ENCODE peak calls at places on chromosomes 7 and 10, in six cellular contexts. One of them, this sample, is unnamed.
A peak's percentile ranks its signal among the peaks of the same experiment; 100 is the strongest.

GRCh38 chr7:80781561-80781979 is 137.3 kb downstream of the SEMA3C start:
- DNase-seq in ovary: peak; percentile 57
- DNase-seq in AG10803: peak; percentile 88
- DNase-seq in astrocyte of the cerebellum: peak; percentile 96
- DNase-seq in cardiac fibroblast: peak; percentile 94
- DNase-seq in naive thymus-derived CD4-positive, alpha-beta T cell: no peak
- DNase-seq in this sample: peak; percentile 75

GRCh38 chr7:45391618-45392451 is 182.3 kb upstream of the ADCY1 start:
- DNase-seq in AG10803: no peak
- DNase-seq in ovary: no peak
- DNase-seq in naive thymus-derived CD4-positive, alpha-beta T cell: no peak
- DNase-seq in astrocyte of the cerebellum: no peak
- DNase-seq in cardiac fibroblast: no peak
- DNase-seq in this sample: no peak

GRCh38 chr10:30413996-30414576 is 19.9 kb upstream of the MAP3K8 start:
- DNase-seq in ovary: no peak
- DNase-seq in cardiac fibroblast: peak; percentile 86
- DNase-seq in astrocyte of the cerebellum: no peak
- DNase-seq in naive thymus-derived CD4-positive, alpha-beta T cell: peak; percentile 26
- DNase-seq in AG10803: peak; percentile 72
- DNase-seq in this sample: no peak

GRCh38 chr7:136868496-136869005 is at the start of gene CHRM2:
- DNase-seq in astrocyte of the cerebellum: no peak
- DNase-seq in AG10803: peak; percentile 19
- DNase-seq in ovary: peak; percentile 27
- DNase-seq in cardiac fibroblast: peak; percentile 23
- DNase-seq in naive thymus-derived CD4-positive, alpha-beta T cell: no peak
- DNase-seq in this sample: no peak

GRCh38 chr10:94097656-94098055 is 103.9 kb downstream of the PLCE1 start:
- DNase-seq in cardiac fibroblast: no peak
- DNase-seq in AG10803: no peak
- DNase-seq in naive thymus-derived CD4-positive, alpha-beta T cell: no peak
- DNase-seq in astrocyte of the cerebellum: no peak
- DNase-seq in ovary: no peak
- DNase-seq in this sample: no peak

GRCh38 chr7:117871778-117872538 is 1.3 kb downstream of the CTTNBP2 start:
- DNase-seq in astrocyte of the cerebellum: no peak
- DNase-seq in naive thymus-derived CD4-positive, alpha-beta T cell: no peak
- DNase-seq in AG10803: no peak
- DNase-seq in cardiac fibroblast: no peak
- DNase-seq in ovary: peak; percentile 65
- DNase-seq in this sample: no peak

GRCh38 chr7:138125598-138126111 is 49.4 kb downstream of the AKR1D1 start:
- DNase-seq in astrocyte of the cerebellum: no peak
- DNase-seq in cardiac fibroblast: no peak
- DNase-seq in ovary: no peak
- DNase-seq in naive thymus-derived CD4-positive, alpha-beta T cell: no peak
- DNase-seq in AG10803: no peak
- DNase-seq in this sample: no peak

GRCh38 chr10:110600487-110601101 is 33.1 kb downstream of the SMC3 start:
- DNase-seq in AG10803: peak; percentile 66
- DNase-seq in cardiac fibroblast: peak; percentile 80
- DNase-seq in ovary: no peak
- DNase-seq in naive thymus-derived CD4-positive, alpha-beta T cell: peak; percentile 26
- DNase-seq in astrocyte of the cerebellum: peak; percentile 53
- DNase-seq in this sample: no peak

GRCh38 chr7:114539575-114539974 is 125.0 kb downstream of the FOXP2 start:
- DNase-seq in astrocyte of the cerebellum: peak; percentile 18
- DNase-seq in cardiac fibroblast: peak; percentile 58
- DNase-seq in AG10803: peak; percentile 9
- DNase-seq in ovary: peak; percentile 36
- DNase-seq in naive thymus-derived CD4-positive, alpha-beta T cell: no peak
- DNase-seq in this sample: no peak

GRCh38 chr10:125231116-125231812 is 70.9 kb upstream of the CTBP2 start:
- DNase-seq in cardiac fibroblast: peak; percentile 88
- DNase-seq in ovary: no peak
- DNase-seq in AG10803: peak; percentile 92
- DNase-seq in astrocyte of the cerebellum: peak; percentile 85
- DNase-seq in naive thymus-derived CD4-positive, alpha-beta T cell: no peak
- DNase-seq in this sample: peak; percentile 92

GRCh38 chr7:44772440-44772839 is 23.8 kb downstream of the ZMIZ2 start:
- DNase-seq in cardiac fibroblast: no peak
- DNase-seq in astrocyte of the cerebellum: no peak
- DNase-seq in naive thymus-derived CD4-positive, alpha-beta T cell: no peak
- DNase-seq in AG10803: no peak
- DNase-seq in ovary: no peak
- DNase-seq in this sample: no peak

GRCh38 chr10:69645751-69646687 is 16.0 kb downstream of the FAM241B start:
- DNase-seq in astrocyte of the cerebellum: no peak
- DNase-seq in naive thymus-derived CD4-positive, alpha-beta T cell: no peak
- DNase-seq in AG10803: no peak
- DNase-seq in ovary: peak; percentile 21
- DNase-seq in cardiac fibroblast: no peak
- DNase-seq in this sample: peak; percentile 23
- H3K4me3 ChIP-seq in astrocyte of the cerebellum: no peak overlapping the region
- H3K4me3 ChIP-seq in naive thymus-derived CD4-positive, alpha-beta T cell: no peak overlapping the region
- H3K4me3 ChIP-seq in AG10803: no peak overlapping the region
- H3K4me3 ChIP-seq in ovary: no peak overlapping the region
- H3K4me3 ChIP-seq in cardiac fibroblast: no peak overlapping the region
- H3K4me3 ChIP-seq in this sample: no peak overlapping the region

GRCh38 chr10:87504667-87505365 is at the start of gene MINPP1:
- DNase-seq in naive thymus-derived CD4-positive, alpha-beta T cell: peak; percentile 42
- DNase-seq in astrocyte of the cerebellum: peak; percentile 27
- DNase-seq in ovary: peak; percentile 89
- DNase-seq in AG10803: peak; percentile 81
- DNase-seq in cardiac fibroblast: peak; percentile 85
- DNase-seq in this sample: peak; percentile 81

GRCh38 chr10:87505366-87506113 is 847 bp downstream of the MINPP1 start:
- DNase-seq in naive thymus-derived CD4-positive, alpha-beta T cell: peak; percentile 15
- DNase-seq in cardiac fibroblast: peak; percentile 59
- DNase-seq in ovary: peak; percentile 65
- DNase-seq in AG10803: peak; percentile 52
- DNase-seq in astrocyte of the cerebellum: no peak
- DNase-seq in this sample: peak; percentile 64

GRCh38 chr10:87503892-87504291 is 801 bp upstream of the MINPP1 start:
- DNase-seq in AG10803: peak; percentile 31
- DNase-seq in naive thymus-derived CD4-positive, alpha-beta T cell: no peak
- DNase-seq in ovary: no peak
- DNase-seq in cardiac fibroblast: peak; percentile 10
- DNase-seq in astrocyte of the cerebellum: no peak
- DNase-seq in this sample: no peak

GRCh38 chr10:87504307-87504666 is 406 bp upstream of the MINPP1 start:
- DNase-seq in cardiac fibroblast: no peak
- DNase-seq in AG10803: no peak
- DNase-seq in naive thymus-derived CD4-positive, alpha-beta T cell: no peak
- DNase-seq in astrocyte of the cerebellum: no peak
- DNase-seq in ovary: no peak
- DNase-seq in this sample: no peak

DNA sequence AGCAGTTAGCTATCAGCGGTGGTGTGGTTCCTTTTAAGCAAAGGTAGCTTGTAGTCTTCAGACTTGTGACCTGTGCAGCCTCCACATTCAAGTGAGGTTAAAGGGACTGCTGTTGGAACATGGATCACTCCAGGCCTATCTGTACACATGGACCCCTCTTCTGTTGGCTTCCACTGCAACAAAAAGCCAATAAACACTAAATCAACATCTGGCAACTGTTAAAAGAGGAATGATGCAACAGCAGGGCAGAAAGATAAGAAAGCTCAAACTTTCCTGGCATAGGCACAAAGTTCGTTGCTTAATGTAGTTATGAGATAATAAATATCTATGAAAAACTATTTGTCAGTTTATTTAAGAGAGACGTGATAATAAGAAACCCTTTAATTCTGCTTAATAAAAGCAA is 4.0 kb upstream of the MINPP1 start:
- DNase-seq in naive thymus-derived CD4-positive, alpha-beta T cell: no peak
- DNase-seq in ovary: no peak
- DNase-seq in cardiac fibroblast: peak; percentile 42
- DNase-seq in astrocyte of the cerebellum: no peak
- DNase-seq in AG10803: no peak
- DNase-seq in this sample: no peak
- H3K4me3 ChIP-seq in naive thymus-derived CD4-positive, alpha-beta T cell: no peak overlapping the region
- H3K4me3 ChIP-seq in ovary: no peak overlapping the region
- H3K4me3 ChIP-seq in cardiac fibroblast: no peak overlapping the region
- H3K4me3 ChIP-seq in astrocyte of the cerebellum: no peak overlapping the region
- H3K4me3 ChIP-seq in AG10803: no peak overlapping the region
- H3K4me3 ChIP-seq in this sample: no peak overlapping the region

DNA sequence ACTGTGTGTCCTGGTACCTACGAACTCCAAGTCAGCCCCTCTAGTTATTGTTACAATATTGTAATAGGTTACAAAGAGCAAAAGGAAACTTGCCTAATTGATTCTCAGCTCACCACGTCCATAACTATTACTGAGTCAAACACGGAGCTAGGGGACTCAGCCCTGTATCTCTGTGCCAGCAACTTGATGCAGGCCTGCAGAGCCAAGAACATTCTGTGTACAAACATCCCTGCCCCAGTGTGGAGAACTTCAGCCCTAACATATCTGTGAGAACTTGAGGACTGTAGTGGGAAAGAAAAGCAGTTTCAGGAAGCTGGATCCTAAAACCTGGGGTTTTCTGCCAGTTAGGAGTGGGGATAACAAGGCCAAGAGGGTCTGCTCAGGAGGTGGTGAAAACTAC is 114.9 kb upstream of the PRSS58 start:
- DNase-seq in cardiac fibroblast: no peak
- DNase-seq in AG10803: no peak
- DNase-seq in ovary: no peak
- DNase-seq in astrocyte of the cerebellum: no peak
- DNase-seq in naive thymus-derived CD4-positive, alpha-beta T cell: no peak
- DNase-seq in this sample: no peak
- H3K4me3 ChIP-seq in cardiac fibroblast: no peak overlapping the region
- H3K4me3 ChIP-seq in AG10803: no peak overlapping the region
- H3K4me3 ChIP-seq in ovary: no peak overlapping the region
- H3K4me3 ChIP-seq in astrocyte of the cerebellum: no peak overlapping the region
- H3K4me3 ChIP-seq in naive thymus-derived CD4-positive, alpha-beta T cell: no peak overlapping the region
- H3K4me3 ChIP-seq in this sample: no peak overlapping the region

GRCh38 chr10:21499580-21499909 is 25.9 kb downstream of the SKIDA1 start:
- DNase-seq in ovary: no peak
- DNase-seq in naive thymus-derived CD4-positive, alpha-beta T cell: no peak
- DNase-seq in cardiac fibroblast: no peak
- DNase-seq in AG10803: no peak
- DNase-seq in astrocyte of the cerebellum: no peak
- DNase-seq in this sample: no peak
- H3K4me3 ChIP-seq in ovary: no peak overlapping the region
- H3K4me3 ChIP-seq in naive thymus-derived CD4-positive, alpha-beta T cell: no peak overlapping the region
- H3K4me3 ChIP-seq in cardiac fibroblast: no peak overlapping the region
- H3K4me3 ChIP-seq in AG10803: no peak overlapping the region
- H3K4me3 ChIP-seq in astrocyte of the cerebellum: no peak overlapping the region
- H3K4me3 ChIP-seq in this sample: no peak overlapping the region

GRCh38 chr10:66927271-66927950 is 1.6 kb downstream of the LRRTM3 start:
- DNase-seq in ovary: no peak
- DNase-seq in cardiac fibroblast: no peak
- DNase-seq in naive thymus-derived CD4-positive, alpha-beta T cell: no peak
- DNase-seq in astrocyte of the cerebellum: no peak
- DNase-seq in AG10803: no peak
- DNase-seq in this sample: no peak
- H3K4me3 ChIP-seq in ovary: no peak overlapping the region
- H3K4me3 ChIP-seq in cardiac fibroblast: peak overlapping the region; percentile 39
- H3K4me3 ChIP-seq in naive thymus-derived CD4-positive, alpha-beta T cell: no peak overlapping the region
- H3K4me3 ChIP-seq in astrocyte of the cerebellum: peak overlapping the region; percentile 32
- H3K4me3 ChIP-seq in AG10803: no peak overlapping the region
- H3K4me3 ChIP-seq in this sample: no peak overlapping the region

GRCh38 chr10:100736809-100737358 is 8.5 kb upstream of the PAX2 start:
- DNase-seq in ovary: no peak
- DNase-seq in cardiac fibroblast: no peak
- DNase-seq in astrocyte of the cerebellum: no peak
- DNase-seq in AG10803: no peak
- DNase-seq in naive thymus-derived CD4-positive, alpha-beta T cell: no peak
- DNase-seq in this sample: no peak

GRCh38 chr10:100736144-100736808 is 9.1 kb upstream of the PAX2 start:
- DNase-seq in ovary: no peak
- DNase-seq in AG10803: no peak
- DNase-seq in cardiac fibroblast: no peak
- DNase-seq in astrocyte of the cerebellum: no peak
- DNase-seq in naive thymus-derived CD4-positive, alpha-beta T cell: no peak
- DNase-seq in this sample: no peak

GRCh38 chr10:100738055-100738827 is 7.1 kb upstream of the PAX2 start:
- DNase-seq in ovary: no peak
- DNase-seq in naive thymus-derived CD4-positive, alpha-beta T cell: no peak
- DNase-seq in AG10803: no peak
- DNase-seq in cardiac fibroblast: no peak
- DNase-seq in astrocyte of the cerebellum: no peak
- DNase-seq in this sample: no peak

GRCh38 chr10:100735345-100736143 is 9.8 kb upstream of the PAX2 start:
- DNase-seq in ovary: no peak
- DNase-seq in astrocyte of the cerebellum: no peak
- DNase-seq in AG10803: no peak
- DNase-seq in naive thymus-derived CD4-positive, alpha-beta T cell: no peak
- DNase-seq in cardiac fibroblast: no peak
- DNase-seq in this sample: no peak

DNA sequence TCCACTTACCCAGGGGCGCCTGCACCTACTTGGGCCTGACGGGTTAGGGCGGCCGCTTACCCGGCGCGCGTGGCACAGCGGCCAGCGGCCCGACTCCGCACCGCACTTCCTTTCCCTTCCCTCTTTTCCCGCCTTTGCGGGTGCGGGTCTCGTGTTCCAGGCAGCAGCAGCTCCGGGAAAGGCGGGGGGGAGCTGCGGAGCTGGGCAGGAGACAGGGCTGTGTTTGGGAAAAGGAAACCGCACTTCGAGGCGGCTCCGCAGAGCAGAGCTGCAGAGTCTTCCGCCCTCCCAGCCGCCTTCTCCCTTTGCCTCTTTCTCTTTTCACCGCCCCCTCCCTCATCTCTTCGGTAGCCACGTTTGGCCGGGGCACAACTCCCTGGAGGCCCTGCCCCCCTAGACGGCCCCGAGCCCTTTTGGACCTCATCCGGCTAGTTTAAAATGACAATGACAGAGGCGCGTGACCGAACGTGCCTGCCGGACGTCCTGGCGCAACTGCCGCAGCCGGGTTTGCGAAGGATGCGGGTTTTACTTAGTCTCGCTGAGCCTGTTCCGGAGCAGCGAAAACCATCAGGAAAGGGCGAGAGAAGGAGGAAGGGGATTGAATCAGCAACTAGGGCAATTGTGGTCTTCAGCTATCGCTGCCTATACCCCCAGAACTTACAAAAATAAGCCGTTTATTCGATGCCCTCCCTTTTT is 7.9 kb upstream of the PAX2 start:
- DNase-seq in cardiac fibroblast: no peak
- DNase-seq in astrocyte of the cerebellum: no peak
- DNase-seq in naive thymus-derived CD4-positive, alpha-beta T cell: no peak
- DNase-seq in ovary: no peak
- DNase-seq in AG10803: no peak
- DNase-seq in this sample: no peak
- H3K4me3 ChIP-seq in cardiac fibroblast: peak overlapping the region; percentile 10
- H3K4me3 ChIP-seq in astrocyte of the cerebellum: no peak overlapping the region
- H3K4me3 ChIP-seq in naive thymus-derived CD4-positive, alpha-beta T cell: peak overlapping the region; percentile 31
- H3K4me3 ChIP-seq in ovary: no peak overlapping the region
- H3K4me3 ChIP-seq in AG10803: peak overlapping the region; percentile 9
- H3K4me3 ChIP-seq in this sample: no peak overlapping the region

DNA sequence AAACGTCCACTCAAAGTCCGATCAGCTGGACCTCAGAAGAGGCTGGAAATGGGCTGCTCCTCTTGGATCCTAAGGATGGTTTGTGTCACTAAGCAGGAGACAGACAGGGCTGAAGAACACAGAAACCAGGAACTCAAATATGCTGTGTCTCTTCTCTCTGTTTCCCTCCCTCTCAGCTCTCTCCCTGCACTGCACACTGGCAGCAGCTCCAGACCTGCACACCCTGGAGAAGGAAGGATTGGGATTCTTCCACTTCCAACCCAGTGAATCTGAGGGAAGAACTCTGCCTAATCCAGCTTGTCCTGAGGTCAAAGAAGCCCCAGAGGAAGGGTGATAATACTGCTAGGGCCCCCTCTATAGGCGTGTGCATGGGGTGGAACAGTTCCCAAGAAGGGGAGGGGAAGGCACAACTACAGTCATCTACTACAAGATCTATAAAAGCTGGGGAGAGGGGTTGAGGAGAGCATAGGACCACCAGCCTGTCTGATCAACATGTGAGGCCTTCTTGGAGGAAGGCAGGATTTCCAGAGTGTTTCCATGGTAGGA is 22.7 kb upstream of the ZCCHC24 start:
- DNase-seq in naive thymus-derived CD4-positive, alpha-beta T cell: no peak
- DNase-seq in astrocyte of the cerebellum: no peak
- DNase-seq in cardiac fibroblast: no peak
- DNase-seq in ovary: no peak
- DNase-seq in AG10803: no peak
- DNase-seq in this sample: no peak
- H3K4me3 ChIP-seq in naive thymus-derived CD4-positive, alpha-beta T cell: no peak overlapping the region
- H3K4me3 ChIP-seq in astrocyte of the cerebellum: no peak overlapping the region
- H3K4me3 ChIP-seq in cardiac fibroblast: no peak overlapping the region
- H3K4me3 ChIP-seq in ovary: no peak overlapping the region
- H3K4me3 ChIP-seq in AG10803: no peak overlapping the region
- H3K4me3 ChIP-seq in this sample: no peak overlapping the region

This sample was measured in RWPE2.